ENCODE peak calls at places on chromosomes 7 and 10, in six cellular contexts. G, X, B, L, F and V are unnamed samples.

GRCh38 chr10:73991846-73992245 is 6.1 kb upstream of the VCL start:
- DNase-seq in G (no peak), X (no peak), B (peak; percentile 56), L (no peak), F (peak; percentile 32), V (peak; percentile 86)

GRCh38 chr7:132226046-132226590 is 350.2 kb downstream of the PLXNA4 start:
- DNase-seq in G (no peak), X (no peak), B (no peak), L (no peak), F (no peak), V (no peak)

GRCh38 chr10:50508315-50509051 is 115.3 kb downstream of the SGMS1 start:
- DNase-seq in G (no peak), X (no peak), B (peak; percentile 49), L (no peak), F (no peak), V (no peak)

GRCh38 chr10:123136221-123136805 is 543 bp downstream of the HMX3 start:
- DNase-seq in G (no peak), X (no peak), B (no peak), L (no peak), F (no peak), V (no peak)

GRCh38 chr7:155856656-155857055 is 44.4 kb upstream of the SHH start:
- DNase-seq in G (no peak), X (no peak), B (no peak), L (no peak), F (no peak), V (no peak)

GRCh38 chr7:155735442-155736118 is 76.7 kb downstream of the SHH start:
- DNase-seq in G (no peak), X (no peak), B (no peak), L (no peak), F (no peak), V (no peak)

GRCh38 chr7:2821842-2822507 is 22.1 kb downstream of the GNA12 start:
- DNase-seq in G (no peak), X (no peak), B (no peak), L (no peak), F (no peak), V (no peak)

GRCh38 chr10:76902949-76903348 is 734.7 kb downstream of the KCNMA1 start:
- DNase-seq in G (no peak), X (no peak), B (no peak), L (no peak), F (peak; percentile 67), V (no peak)

GRCh38 chr10:13440709-13441061 is 88.1 kb downstream of the BEND7 start:
- DNase-seq in G (no peak), X (no peak), B (no peak), L (no peak), F (no peak), V (no peak)

GRCh38 chr7:132576723-132577089 is 436 bp upstream of the PLXNA4 start:
- DNase-seq in G (no peak), X (no peak), B (no peak), L (no peak), F (peak; percentile 33), V (no peak)

GRCh38 chr7:93044147-93044810 is 73.5 kb downstream of the SAMD9 start:
- DNase-seq in G (no peak), X (no peak), B (no peak), L (no peak), F (no peak), V (no peak)

GRCh38 chr10:49139866-49140195 is 6.0 kb upstream of the FAM170B start:
- DNase-seq in G (no peak), X (no peak), B (no peak), L (no peak), F (no peak), V (no peak)

GRCh38 chr10:70699659-70700174 is 27.4 kb downstream of the ADAMTS14 start:
- DNase-seq in G (no peak), X (no peak), B (no peak), L (no peak), F (no peak), V (peak; percentile 64)

GRCh38 chr10:58697691-58698090 is 185.0 kb downstream of the BICC1 start:
- DNase-seq in G (no peak), X (no peak), B (no peak), L (no peak), F (no peak), V (no peak)

GRCh38 chr10:118447478-118447877 is 105.4 kb upstream of the FAM204A start:
- DNase-seq in G (peak; percentile 51), X (no peak), B (peak; percentile 6), L (peak; percentile 19), F (peak; percentile 69), V (peak; percentile 49)

GRCh38 chr10:661891-662605 is 27.4 kb downstream of the DIP2C start:
- DNase-seq in G (no peak), X (no peak), B (peak; percentile 53), L (no peak), F (no peak), V (no peak)

GRCh38 chr10:88157981-88158465 is 294.6 kb downstream of the PTEN start:
- DNase-seq in G (peak; percentile 61), X (no peak), B (no peak), L (no peak), F (no peak), V (no peak)

GRCh38 chr10:44206127-44206818 is 178.6 kb downstream of the CXCL12 start:
- DNase-seq in G (no peak), X (no peak), B (no peak), L (no peak), F (no peak), V (no peak)

GRCh38 chr7:111860248-111860647 is 298.0 kb upstream of the IMMP2L start:
- DNase-seq in G (no peak), X (no peak), B (no peak), L (no peak), F (no peak), V (no peak)

GRCh38 chr7:39952791-39953190 is 2.7 kb downstream of the CDK13 start:
- DNase-seq in G (no peak), X (no peak), B (no peak), L (no peak), F (no peak), V (no peak)

GRCh38 chr7:33667261-33667660 is 238.1 kb upstream of the BMPER start:
- DNase-seq in G (no peak), X (no peak), B (no peak), L (no peak), F (no peak), V (no peak)

GRCh38 chr7:35723011-35723410 is 28.1 kb upstream of the HERPUD2 start:
- DNase-seq in G (no peak), X (no peak), B (no peak), L (no peak), F (no peak), V (no peak)

GRCh38 chr7:22549667-22550513 is 49.9 kb upstream of the STEAP1B start:
- DNase-seq in G (no peak), X (no peak), B (peak; percentile 62), L (no peak), F (no peak), V (no peak)

DNA sequence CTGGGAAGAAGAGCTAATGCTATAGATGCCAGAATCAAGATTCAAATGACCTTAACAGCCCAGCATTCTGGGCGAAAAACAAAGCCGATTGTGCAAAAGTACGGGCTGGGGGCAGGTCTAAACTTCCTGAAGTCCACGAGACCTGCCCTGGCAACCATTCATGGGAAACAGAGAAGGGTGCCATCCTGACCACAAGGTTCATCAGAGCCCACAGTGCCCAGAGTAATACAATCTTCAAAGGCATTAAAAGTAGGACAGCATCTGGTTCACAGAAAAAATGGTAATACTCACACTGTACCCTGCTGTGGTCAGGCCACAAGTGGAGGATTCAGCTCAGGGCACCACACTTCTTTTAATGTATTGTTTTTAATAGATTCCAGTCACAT is 36.1 kb downstream of the SORBS1 start:
- DNase-seq in G (no peak), X (no peak), B (no peak), L (no peak), F (no peak), V (no peak)
- TF ChIP-seq CTCF in G (no peak), X (no peak), B (no peak), L (no peak), F (no peak), V (no peak)

DNA sequence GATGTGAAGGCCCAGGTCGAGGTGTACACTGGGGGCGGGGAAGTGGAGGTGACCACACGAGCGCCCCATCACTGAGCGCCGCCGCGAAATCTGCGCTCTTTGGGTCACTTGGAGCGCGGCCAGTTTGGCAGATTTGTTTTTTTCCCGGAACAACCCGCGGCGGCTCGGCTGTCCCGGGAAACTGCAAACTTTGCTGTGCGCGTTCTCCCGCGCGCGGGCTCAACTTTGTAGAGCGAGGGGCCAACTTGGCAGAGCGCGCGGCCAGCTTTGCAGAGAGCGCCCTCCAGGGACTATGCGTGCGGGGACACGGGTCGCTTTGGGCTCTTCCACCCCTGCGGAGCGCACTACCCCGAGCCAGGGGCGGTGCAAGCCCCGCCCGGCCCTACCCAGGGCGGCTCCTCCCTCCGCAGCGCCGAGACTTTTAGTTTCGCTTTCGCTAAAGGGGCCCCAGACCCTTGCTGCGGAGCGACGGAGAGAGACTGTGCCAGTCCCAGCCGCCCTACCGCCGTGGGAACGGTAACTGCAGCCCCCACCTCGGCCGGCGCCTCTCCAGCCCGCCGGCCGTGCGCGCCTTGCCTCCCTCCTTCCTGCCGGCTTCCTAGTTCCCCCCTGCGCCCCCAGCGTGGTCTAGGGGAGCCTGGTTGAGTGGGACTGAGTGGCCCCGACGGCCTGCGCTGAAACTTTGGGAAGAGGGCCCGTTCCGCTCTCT is at the start of gene CASP7:
- DNase-seq in G (peak; percentile 76), X (no peak), B (peak; percentile 82), L (peak; percentile 77), F (peak; percentile 87), V (peak; percentile 89)
- TF ChIP-seq POLR2A in G (peak; percentile 42), X (peak; percentile 47), B (peak; percentile 64), L (peak; percentile 80), F (peak; percentile 58), V (peak; percentile 69)

GRCh38 chr7:45893374-45893995 is 5.2 kb downstream of the IGFBP1 start:
- DNase-seq in G (no peak), X (no peak), B (no peak), L (no peak), F (no peak), V (no peak)

GRCh38 chr7:45891462-45892402 is 3.4 kb downstream of the IGFBP1 start:
- DNase-seq in G (no peak), X (no peak), B (no peak), L (no peak), F (no peak), V (no peak)

GRCh38 chr7:45893996-45894664 is 5.8 kb downstream of the IGFBP1 start:
- DNase-seq in G (no peak), X (no peak), B (no peak), L (no peak), F (no peak), V (no peak)

GRCh38 chr7:45890902-45891461 is 2.7 kb downstream of the IGFBP1 start:
- DNase-seq in G (no peak), X (no peak), B (no peak), L (no peak), F (no peak), V (no peak)

GRCh38 chr7:45892407-45893035 is 4.2 kb downstream of the IGFBP1 start:
- DNase-seq in G (no peak), X (no peak), B (no peak), L (no peak), F (no peak), V (no peak)
- H3K4me3 ChIP-seq in G (no peak overlapping the region), X (no peak overlapping the region), B (no peak overlapping the region), L (no peak overlapping the region), F (no peak overlapping the region), V (no peak overlapping the region)

DNA sequence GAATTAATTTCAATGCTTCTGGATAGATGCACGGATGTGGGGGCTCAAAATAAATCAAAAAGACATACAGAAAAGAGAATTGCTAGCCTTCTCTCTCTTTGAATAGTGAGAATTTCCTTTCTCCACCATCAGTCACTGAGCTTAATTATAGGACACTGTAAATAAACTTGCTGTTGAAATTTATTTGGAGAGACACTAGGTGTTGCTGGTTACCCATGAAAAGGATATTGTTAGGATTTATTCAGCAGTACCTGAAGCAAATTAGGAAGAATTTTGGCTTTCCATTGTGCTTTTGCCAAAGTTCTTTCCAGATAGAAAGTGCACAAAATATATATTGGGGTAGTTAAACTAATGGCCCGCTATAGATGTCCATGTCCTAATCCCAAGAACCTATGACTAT is 27.6 kb downstream of the GCC1 start:
- DNase-seq in G (no peak), X (no peak), B (no peak), L (no peak), F (no peak), V (no peak)
- TF ChIP-seq CTCF in G (no peak), X (no peak), B (no peak), L (no peak), F (peak; percentile 17), V (no peak)